ENCODE peak calls at places on chromosomes 4 and X, in five cellular contexts. One of them, this sample, is unnamed.

GRCh38 chrX:153966841-153967535 is 4.6 kb downstream of the HCFC1 start:
- DNase-seq in GM13977: no peak
- DNase-seq in ELR: peak
- DNase-seq in ovary: no peak
- DNase-seq in NCI-H345: no peak
- DNase-seq in this sample: no peak

GRCh38 chr4:10403633-10404445 is 53.4 kb downstream of the ZNF518B start:
- DNase-seq in ovary: no peak
- DNase-seq in ELR: peak
- DNase-seq in NCI-H345: peak
- DNase-seq in GM13977: peak
- DNase-seq in this sample: peak

GRCh38 chr4:76302856-76303438 is 3.6 kb upstream of the STBD1 start:
- DNase-seq in ELR: no peak
- DNase-seq in NCI-H345: no peak
- DNase-seq in GM13977: no peak
- DNase-seq in ovary: no peak
- DNase-seq in this sample: no peak

GRCh38 chr4:20456416-20456815 is 204.7 kb downstream of the SLIT2 start:
- DNase-seq in GM13977: no peak
- DNase-seq in NCI-H345: no peak
- DNase-seq in ovary: no peak
- DNase-seq in ELR: peak
- DNase-seq in this sample: no peak

GRCh38 chr4:77344001-77344400 is 187.0 kb downstream of the CCNG2 start:
- DNase-seq in ovary: no peak
- DNase-seq in NCI-H345: no peak
- DNase-seq in GM13977: no peak
- DNase-seq in ELR: no peak
- DNase-seq in this sample: no peak

GRCh38 chrX:52988985-52989917 is 30.9 kb upstream of the FAM156A start:
- DNase-seq in GM13977: no peak
- DNase-seq in ovary: no peak
- DNase-seq in NCI-H345: no peak
- DNase-seq in ELR: peak
- DNase-seq in this sample: no peak

GRCh38 chr4:3135155-3136011 is 60.9 kb downstream of the HTT start:
- DNase-seq in ELR: no peak
- DNase-seq in ovary: no peak
- DNase-seq in NCI-H345: no peak
- DNase-seq in GM13977: no peak
- DNase-seq in this sample: no peak

GRCh38 chr4:184769285-184769825 is 35.5 kb upstream of the CENPU start:
- DNase-seq in ELR: no peak
- DNase-seq in GM13977: no peak
- DNase-seq in ovary: no peak
- DNase-seq in NCI-H345: no peak
- DNase-seq in this sample: no peak

GRCh38 chrX:106894392-106894909 is 8.7 kb downstream of the RIPPLY1 start:
- DNase-seq in ELR: peak
- DNase-seq in NCI-H345: peak
- DNase-seq in GM13977: peak
- DNase-seq in ovary: peak
- DNase-seq in this sample: peak

GRCh38 chr4:112523764-112524505 is 8.0 kb upstream of the NEUROG2 start:
- DNase-seq in GM13977: peak
- DNase-seq in ELR: peak
- DNase-seq in NCI-H345: peak
- DNase-seq in ovary: peak
- DNase-seq in this sample: no peak

GRCh38 chrX:133749951-133750350 is 235.4 kb downstream of the GPC3 start:
- DNase-seq in GM13977: no peak
- DNase-seq in NCI-H345: peak
- DNase-seq in ovary: no peak
- DNase-seq in ELR: no peak
- DNase-seq in this sample: no peak

GRCh38 chr4:16199132-16199531 is 27.1 kb downstream of the TAPT1 start:
- DNase-seq in NCI-H345: no peak
- DNase-seq in ovary: no peak
- DNase-seq in GM13977: no peak
- DNase-seq in ELR: peak
- DNase-seq in this sample: no peak

GRCh38 chr4:81314196-81314896 is 99.3 kb upstream of the PRKG2 start:
- DNase-seq in ovary: no peak
- DNase-seq in NCI-H345: peak
- DNase-seq in ELR: no peak
- DNase-seq in GM13977: no peak
- DNase-seq in this sample: peak

GRCh38 chrX:100895365-100896075 is 21.4 kb upstream of the NOX1 start:
- DNase-seq in NCI-H345: peak
- DNase-seq in GM13977: no peak
- DNase-seq in ovary: no peak
- DNase-seq in ELR: peak
- DNase-seq in this sample: no peak

GRCh38 chr4:102163404-102164140 is 181.7 kb downstream of the SLC39A8 start:
- DNase-seq in ovary: no peak
- DNase-seq in NCI-H345: no peak
- DNase-seq in ELR: no peak
- DNase-seq in GM13977: no peak
- DNase-seq in this sample: no peak

GRCh38 chr4:33340168-33340567 is 2620.0 kb downstream of the PCDH7 start:
- DNase-seq in GM13977: no peak
- DNase-seq in ovary: no peak
- DNase-seq in ELR: no peak
- DNase-seq in NCI-H345: no peak
- DNase-seq in this sample: no peak

GRCh38 chr4:70839537-70840093 is at the start of gene GRSF1:
- DNase-seq in ovary: peak
- DNase-seq in NCI-H345: peak
- DNase-seq in GM13977: peak
- DNase-seq in ELR: peak
- DNase-seq in this sample: peak

GRCh38 chr4:153458969-153459368 is 7.2 kb upstream of the TMEM131L start:
- DNase-seq in ELR: no peak
- DNase-seq in GM13977: no peak
- DNase-seq in ovary: no peak
- DNase-seq in NCI-H345: no peak
- DNase-seq in this sample: no peak

GRCh38 chr4:147833254-147833653 is 101.4 kb downstream of the ARHGAP10 start:
- DNase-seq in GM13977: no peak
- DNase-seq in ELR: peak
- DNase-seq in ovary: no peak
- DNase-seq in NCI-H345: no peak
- DNase-seq in this sample: no peak

GRCh38 chr4:44425614-44426208 is 22.9 kb downstream of the KCTD8 start:
- DNase-seq in NCI-H345: no peak
- DNase-seq in GM13977: no peak
- DNase-seq in ELR: peak
- DNase-seq in ovary: no peak
- DNase-seq in this sample: no peak

GRCh38 chr4:81319657-81320056 is 104.6 kb upstream of the PRKG2 start:
- DNase-seq in ovary: no peak
- DNase-seq in NCI-H345: no peak
- DNase-seq in GM13977: no peak
- DNase-seq in ELR: no peak
- DNase-seq in this sample: no peak

GRCh38 chr4:85039526-85039925 is 73.0 kb upstream of the WDFY3 start:
- DNase-seq in ELR: peak
- DNase-seq in NCI-H345: no peak
- DNase-seq in GM13977: no peak
- DNase-seq in ovary: no peak
- DNase-seq in this sample: no peak

GRCh38 chr4:8176547-8177399 is 18.2 kb upstream of the ABLIM2 start:
- DNase-seq in ovary: no peak
- DNase-seq in ELR: peak
- DNase-seq in GM13977: peak
- DNase-seq in NCI-H345: peak
- DNase-seq in this sample: peak

GRCh38 chr4:27059446-27059845 is 198.8 kb downstream of the STIM2 start:
- DNase-seq in ELR: no peak
- DNase-seq in GM13977: no peak
- DNase-seq in ovary: no peak
- DNase-seq in NCI-H345: no peak
- DNase-seq in this sample: no peak

GRCh38 chrX:139692506-139692849 is 15.5 kb downstream of the MCF2 start:
- DNase-seq in ovary: peak
- DNase-seq in ELR: peak
- DNase-seq in NCI-H345: no peak
- DNase-seq in GM13977: no peak
- DNase-seq in this sample: no peak

GRCh38 chr4:128653514-128654420 is 155.7 kb upstream of the JADE1 start:
- DNase-seq in GM13977: no peak
- DNase-seq in NCI-H345: peak
- DNase-seq in ELR: no peak
- DNase-seq in ovary: peak
- DNase-seq in this sample: peak

GRCh38 chr4:140249351-140249750 is 95.4 kb upstream of the MAML3 start:
- DNase-seq in ovary: no peak
- DNase-seq in NCI-H345: no peak
- DNase-seq in GM13977: no peak
- DNase-seq in ELR: peak
- DNase-seq in this sample: no peak

GRCh38 chr4:25981749-25982148 is 67.7 kb downstream of the SMIM20 start:
- DNase-seq in NCI-H345: no peak
- DNase-seq in ELR: no peak
- DNase-seq in GM13977: no peak
- DNase-seq in ovary: no peak
- DNase-seq in this sample: no peak

GRCh38 chrX:141733371-141733770 is 34.8 kb upstream of the SPANXD start:
- DNase-seq in ELR: peak
- DNase-seq in ovary: no peak
- DNase-seq in GM13977: no peak
- DNase-seq in NCI-H345: no peak
- DNase-seq in this sample: no peak

GRCh38 chrX:51891821-51892551 is 1.4 kb upstream of the MAGED1 start:
- DNase-seq in ovary: peak
- DNase-seq in GM13977: no peak
- DNase-seq in NCI-H345: peak
- DNase-seq in ELR: peak
- DNase-seq in this sample: peak

GRCh38 chrX:10011261-10011931 is 44.2 kb downstream of the CLDN34 start:
- DNase-seq in NCI-H345: no peak
- DNase-seq in ovary: no peak
- DNase-seq in ELR: no peak
- DNase-seq in GM13977: no peak
- DNase-seq in this sample: no peak

GRCh38 chr4:36316544-36317082 is 35.2 kb downstream of the DTHD1 start:
- DNase-seq in GM13977: no peak
- DNase-seq in ELR: peak
- DNase-seq in ovary: no peak
- DNase-seq in NCI-H345: no peak
- DNase-seq in this sample: no peak

GRCh38 chr4:2794707-2795557 is 2.0 kb downstream of the SH3BP2 start:
- DNase-seq in NCI-H345: no peak
- DNase-seq in GM13977: no peak
- DNase-seq in ovary: peak
- DNase-seq in ELR: peak
- DNase-seq in this sample: peak

GRCh38 chrX:31098081-31098480 is 26.2 kb upstream of the FTHL17 start:
- DNase-seq in GM13977: no peak
- DNase-seq in ELR: no peak
- DNase-seq in NCI-H345: no peak
- DNase-seq in ovary: no peak
- DNase-seq in this sample: no peak

GRCh38 chrX:9339603-9340569 is 125.0 kb upstream of the TBL1X start:
- DNase-seq in ovary: peak
- DNase-seq in ELR: no peak
- DNase-seq in GM13977: no peak
- DNase-seq in NCI-H345: no peak
- DNase-seq in this sample: no peak